ENCODE peak calls at places on chromosome 5, in four cellular contexts. One of them, this sample, is unnamed. For H3K4me1, the result is how much of the 10 kb centered on the place peaks cover.

GRCh38 chr5:116415989-116416388 is 158.6 kb downstream of the SEMA6A start:
- DNase-seq in SK-N-SH: no peak
- DNase-seq in HCT116: no peak
- DNase-seq in H1: no peak
- DNase-seq in this sample: no peak

GRCh38 chr5:114101153-114101552 is 260.7 kb upstream of the KCNN2 start:
- DNase-seq in SK-N-SH: peak
- DNase-seq in HCT116: peak
- DNase-seq in H1: no peak
- DNase-seq in this sample: no peak

GRCh38 chr5:151174612-151175101 is 17.1 kb upstream of the ANXA6 start:
- DNase-seq in HCT116: no peak
- DNase-seq in H1: no peak
- DNase-seq in SK-N-SH: no peak
- DNase-seq in this sample: no peak

GRCh38 chr5:131328536-131329186 is 64.8 kb downstream of the CDC42SE2 start:
- DNase-seq in HCT116: peak
- DNase-seq in SK-N-SH: no peak
- DNase-seq in H1: no peak
- DNase-seq in this sample: no peak

GRCh38 chr5:154388842-154389241 is 57.0 kb upstream of the SAP30L start:
- DNase-seq in SK-N-SH: no peak
- DNase-seq in HCT116: no peak
- DNase-seq in H1: no peak
- DNase-seq in this sample: no peak

GRCh38 chr5:171122372-171122771 is 186.7 kb upstream of the TLX3 start:
- DNase-seq in HCT116: no peak
- DNase-seq in H1: no peak
- DNase-seq in SK-N-SH: peak
- DNase-seq in this sample: no peak

GRCh38 chr5:96344678-96345612 is 88.1 kb downstream of the PCSK1 start:
- DNase-seq in SK-N-SH: peak
- DNase-seq in H1: no peak
- DNase-seq in HCT116: peak
- DNase-seq in this sample: peak

GRCh38 chr5:10702911-10703491 is 58.0 kb downstream of the DAP start:
- DNase-seq in SK-N-SH: no peak
- DNase-seq in H1: no peak
- DNase-seq in HCT116: peak
- DNase-seq in this sample: no peak

GRCh38 chr5:7856855-7857254 is 5.9 kb upstream of the CFAP90 start:
- DNase-seq in SK-N-SH: peak
- DNase-seq in HCT116: peak
- DNase-seq in H1: no peak
- DNase-seq in this sample: peak

GRCh38 chr5:138454121-138454520 is 11.2 kb upstream of the EGR1 start:
- DNase-seq in H1: no peak
- DNase-seq in SK-N-SH: no peak
- DNase-seq in HCT116: no peak
- DNase-seq in this sample: no peak

GRCh38 chr5:176882566-176882900 is 16.6 kb downstream of the HK3 start:
- DNase-seq in H1: no peak
- DNase-seq in SK-N-SH: peak
- DNase-seq in HCT116: no peak
- DNase-seq in this sample: no peak

DNA sequence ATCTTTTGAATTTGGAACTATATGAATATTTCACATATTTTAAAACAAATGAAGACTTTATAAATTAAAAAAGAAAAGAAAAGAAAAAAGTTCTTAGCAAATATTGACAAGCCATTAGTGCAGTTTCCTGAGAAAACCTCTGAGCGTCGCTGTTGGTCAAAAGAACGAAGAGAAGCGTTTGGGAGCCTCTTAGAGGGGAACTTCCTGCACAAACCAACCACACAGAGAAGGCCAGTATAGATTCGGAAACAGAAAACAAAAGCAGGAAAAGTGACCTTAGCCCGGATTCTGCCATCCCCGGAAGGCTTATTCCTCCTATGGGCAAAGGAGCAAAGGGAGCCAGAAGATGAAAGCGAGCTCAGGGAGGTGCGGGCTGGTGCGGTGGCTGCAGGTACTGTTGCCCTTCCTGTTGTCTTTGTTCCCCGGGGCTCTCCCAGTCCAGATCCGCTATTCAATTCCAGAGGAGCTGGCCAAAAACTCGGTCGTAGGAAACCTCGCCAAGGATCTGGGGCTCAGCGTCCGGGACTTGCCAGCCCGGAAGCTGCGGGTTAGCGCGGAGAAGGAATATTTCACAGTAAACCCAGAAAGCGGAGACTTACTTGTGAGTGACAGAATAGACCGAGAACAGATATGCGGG is at the start of gene PCDHGB2:
- DNase-seq in SK-N-SH: peak
- DNase-seq in HCT116: peak
- DNase-seq in H1: no peak
- DNase-seq in this sample: no peak
- H3K4me3 ChIP-seq in SK-N-SH: peak
- H3K4me3 ChIP-seq in HCT116: no peak
- H3K4me3 ChIP-seq in H1: no peak
- H3K4me3 ChIP-seq in this sample: peak

DNA sequence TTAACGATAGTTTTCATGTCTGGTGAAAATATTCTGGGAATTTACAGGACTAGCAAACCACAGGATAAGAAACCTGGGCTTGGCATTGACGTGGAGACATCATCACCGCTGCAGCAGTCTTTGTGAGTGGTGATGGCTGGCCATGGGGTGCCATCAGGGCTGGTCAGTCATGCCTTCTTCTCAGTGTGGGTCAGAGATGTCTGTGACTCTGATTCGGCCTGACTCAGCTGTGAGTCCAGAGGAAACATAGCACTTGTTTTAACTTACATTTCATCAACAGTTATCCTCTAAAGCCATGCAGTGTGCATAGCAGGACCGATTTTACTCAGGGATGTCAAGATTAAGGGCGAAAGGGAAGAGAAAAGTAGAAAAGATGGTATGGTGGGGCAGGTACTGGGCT is 33.2 kb upstream of the CYFIP2 start:
- DNase-seq in SK-N-SH: no peak
- DNase-seq in H1: no peak
- DNase-seq in HCT116: no peak
- DNase-seq in this sample: no peak
- TF ChIP-seq POLR2AphosphoS5 in SK-N-SH: no peak
- TF ChIP-seq POLR2AphosphoS5 in H1: no peak
- TF ChIP-seq POLR2AphosphoS5 in HCT116: no peak
- TF ChIP-seq POLR2AphosphoS5 in this sample: no peak

DNA sequence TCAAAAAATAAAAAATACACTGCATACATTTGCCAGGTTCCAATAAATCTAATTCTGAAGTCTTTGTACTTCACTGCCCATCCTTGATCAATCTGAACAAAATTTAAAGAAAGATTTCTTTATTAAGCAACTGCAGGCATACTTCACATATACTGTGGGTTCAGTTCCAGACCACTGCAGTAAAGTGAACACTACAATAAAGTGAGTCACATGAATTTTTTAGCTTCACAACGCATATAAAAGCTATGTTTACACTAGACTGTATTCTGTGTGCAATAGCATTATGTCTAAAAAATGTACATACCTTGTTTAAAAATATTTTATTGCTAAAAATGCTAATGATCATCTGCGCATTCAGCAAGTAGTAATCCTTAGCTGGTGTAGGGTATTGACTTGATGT is 52.1 kb downstream of the SSBP2 start:
- DNase-seq in SK-N-SH: no peak
- DNase-seq in H1: no peak
- DNase-seq in HCT116: no peak
- DNase-seq in this sample: no peak
- H3K4me1 ChIP-seq in SK-N-SH: under half
- H3K4me1 ChIP-seq in H1: under half
- H3K4me1 ChIP-seq in HCT116: under half
- H3K4me1 ChIP-seq in this sample: under half

GRCh38 chr5:157155297-157155696 is 10.8 kb downstream of the GARIN3 start:
- DNase-seq in HCT116: no peak
- DNase-seq in H1: no peak
- DNase-seq in SK-N-SH: no peak
- DNase-seq in this sample: no peak
- H3K4me3 ChIP-seq in HCT116: no peak
- H3K4me3 ChIP-seq in H1: no peak
- H3K4me3 ChIP-seq in SK-N-SH: no peak
- H3K4me3 ChIP-seq in this sample: no peak

GRCh38 chr5:158874814-158875213 is 224.9 kb downstream of the EBF1 start:
- DNase-seq in HCT116: no peak
- DNase-seq in H1: no peak
- DNase-seq in SK-N-SH: no peak
- DNase-seq in this sample: no peak
- TF ChIP-seq POLR2AphosphoS5 in HCT116: no peak
- TF ChIP-seq POLR2AphosphoS5 in H1: no peak
- TF ChIP-seq POLR2AphosphoS5 in SK-N-SH: no peak
- TF ChIP-seq POLR2AphosphoS5 in this sample: no peak

GRCh38 chr5:56476487-56476856 is 243.3 kb upstream of the ANKRD55 start:
- DNase-seq in HCT116: no peak
- DNase-seq in H1: no peak
- DNase-seq in SK-N-SH: no peak
- DNase-seq in this sample: no peak
- H3K4me1 ChIP-seq in HCT116: under half
- H3K4me1 ChIP-seq in H1: under half
- H3K4me1 ChIP-seq in SK-N-SH: under half
- H3K4me1 ChIP-seq in this sample: under half

This sample was measured in transverse colon.